ENCODE peak calls at places on chromosomes 2 and 18, in six cellular contexts. One of them, this sample, is unnamed.

GRCh38 chr2:199325881-199326280 is 131.9 kb downstream of the SATB2 start:
- DNase-seq in H9: no peak
- DNase-seq in NCI-H2029 treated with DMSO at 0.1 percent for 48 hours: no peak
- DNase-seq in activated CD8-positive, alpha-beta memory T cell treated with anti-CD3 and anti-CD28 coated beads, Interleukin-2, amount 10 ng/mL, durations not matched to agents 7 days and 5 days: no peak
- DNase-seq in mesendoderm: no peak
- DNase-seq in body of pancreas: no peak
- DNase-seq in this sample: no peak

GRCh38 chr2:214782671-214783070 is 26.8 kb downstream of the BARD1 start:
- DNase-seq in H9: no peak
- DNase-seq in NCI-H2029 treated with DMSO at 0.1 percent for 48 hours: no peak
- DNase-seq in activated CD8-positive, alpha-beta memory T cell treated with anti-CD3 and anti-CD28 coated beads, Interleukin-2, amount 10 ng/mL, durations not matched to agents 7 days and 5 days: no peak
- DNase-seq in mesendoderm: no peak
- DNase-seq in body of pancreas: no peak
- DNase-seq in this sample: no peak

GRCh38 chr2:234304945-234305344 is 191.9 kb downstream of the ARL4C start:
- DNase-seq in H9: peak; percentile 66
- DNase-seq in NCI-H2029 treated with DMSO at 0.1 percent for 48 hours: no peak
- DNase-seq in activated CD8-positive, alpha-beta memory T cell treated with anti-CD3 and anti-CD28 coated beads, Interleukin-2, amount 10 ng/mL, durations not matched to agents 7 days and 5 days: no peak
- DNase-seq in mesendoderm: peak; percentile 92
- DNase-seq in body of pancreas: no peak
- DNase-seq in this sample: no peak

GRCh38 chr2:14881663-14882327 is 249.3 kb downstream of the LRATD1 start:
- DNase-seq in H9: no peak
- DNase-seq in NCI-H2029 treated with DMSO at 0.1 percent for 48 hours: no peak
- DNase-seq in activated CD8-positive, alpha-beta memory T cell treated with anti-CD3 and anti-CD28 coated beads, Interleukin-2, amount 10 ng/mL, durations not matched to agents 7 days and 5 days: no peak
- DNase-seq in mesendoderm: no peak
- DNase-seq in body of pancreas: no peak
- DNase-seq in this sample: no peak

GRCh38 chr18:26487437-26487836 is 60.9 kb downstream of the KCTD1 start:
- DNase-seq in H9: no peak
- DNase-seq in NCI-H2029 treated with DMSO at 0.1 percent for 48 hours: no peak
- DNase-seq in activated CD8-positive, alpha-beta memory T cell treated with anti-CD3 and anti-CD28 coated beads, Interleukin-2, amount 10 ng/mL, durations not matched to agents 7 days and 5 days: no peak
- DNase-seq in mesendoderm: no peak
- DNase-seq in body of pancreas: no peak
- DNase-seq in this sample: no peak

GRCh38 chr2:94861308-94862152 is 9.7 kb upstream of the TEKT4 start:
- DNase-seq in H9: peak; percentile 20
- DNase-seq in NCI-H2029 treated with DMSO at 0.1 percent for 48 hours: no peak
- DNase-seq in activated CD8-positive, alpha-beta memory T cell treated with anti-CD3 and anti-CD28 coated beads, Interleukin-2, amount 10 ng/mL, durations not matched to agents 7 days and 5 days: no peak
- DNase-seq in mesendoderm: peak; percentile 26
- DNase-seq in body of pancreas: peak; percentile 11
- DNase-seq in this sample: no peak

GRCh38 chr2:54148391-54148790 is 33.0 kb downstream of the ACYP2 start:
- DNase-seq in H9: no peak
- DNase-seq in NCI-H2029 treated with DMSO at 0.1 percent for 48 hours: no peak
- DNase-seq in activated CD8-positive, alpha-beta memory T cell treated with anti-CD3 and anti-CD28 coated beads, Interleukin-2, amount 10 ng/mL, durations not matched to agents 7 days and 5 days: no peak
- DNase-seq in mesendoderm: no peak
- DNase-seq in body of pancreas: no peak
- DNase-seq in this sample: no peak

GRCh38 chr2:70956141-70956540 is 20.4 kb downstream of the ATP6V1B1 start:
- DNase-seq in H9: no peak
- DNase-seq in NCI-H2029 treated with DMSO at 0.1 percent for 48 hours: no peak
- DNase-seq in activated CD8-positive, alpha-beta memory T cell treated with anti-CD3 and anti-CD28 coated beads, Interleukin-2, amount 10 ng/mL, durations not matched to agents 7 days and 5 days: no peak
- DNase-seq in mesendoderm: no peak
- DNase-seq in body of pancreas: no peak
- DNase-seq in this sample: no peak

GRCh38 chr2:165778653-165779451 is 15.2 kb downstream of the GALNT3 start:
- DNase-seq in H9: peak; percentile 43
- DNase-seq in NCI-H2029 treated with DMSO at 0.1 percent for 48 hours: no peak
- DNase-seq in activated CD8-positive, alpha-beta memory T cell treated with anti-CD3 and anti-CD28 coated beads, Interleukin-2, amount 10 ng/mL, durations not matched to agents 7 days and 5 days: no peak
- DNase-seq in mesendoderm: peak; percentile 64
- DNase-seq in body of pancreas: no peak
- DNase-seq in this sample: no peak

GRCh38 chr2:118714115-118714514 is 133.3 kb downstream of the EN1 start:
- DNase-seq in H9: no peak
- DNase-seq in NCI-H2029 treated with DMSO at 0.1 percent for 48 hours: no peak
- DNase-seq in activated CD8-positive, alpha-beta memory T cell treated with anti-CD3 and anti-CD28 coated beads, Interleukin-2, amount 10 ng/mL, durations not matched to agents 7 days and 5 days: no peak
- DNase-seq in mesendoderm: no peak
- DNase-seq in body of pancreas: no peak
- DNase-seq in this sample: no peak

GRCh38 chr2:238290079-238290478 is 1.7 kb upstream of the PER2 start:
- DNase-seq in H9: peak; percentile 67
- DNase-seq in NCI-H2029 treated with DMSO at 0.1 percent for 48 hours: peak; percentile 78
- DNase-seq in activated CD8-positive, alpha-beta memory T cell treated with anti-CD3 and anti-CD28 coated beads, Interleukin-2, amount 10 ng/mL, durations not matched to agents 7 days and 5 days: peak; percentile 47
- DNase-seq in mesendoderm: peak; percentile 88
- DNase-seq in body of pancreas: peak; percentile 80
- DNase-seq in this sample: no peak

GRCh38 chr18:50786851-50787250 is 33.0 kb downstream of the MRO start:
- DNase-seq in H9: no peak
- DNase-seq in NCI-H2029 treated with DMSO at 0.1 percent for 48 hours: no peak
- DNase-seq in activated CD8-positive, alpha-beta memory T cell treated with anti-CD3 and anti-CD28 coated beads, Interleukin-2, amount 10 ng/mL, durations not matched to agents 7 days and 5 days: no peak
- DNase-seq in mesendoderm: peak; percentile 63
- DNase-seq in body of pancreas: no peak
- DNase-seq in this sample: no peak

GRCh38 chr18:23437357-23438045 is 15.6 kb upstream of the RIOK3 start:
- DNase-seq in H9: peak; percentile 84
- DNase-seq in NCI-H2029 treated with DMSO at 0.1 percent for 48 hours: no peak
- DNase-seq in activated CD8-positive, alpha-beta memory T cell treated with anti-CD3 and anti-CD28 coated beads, Interleukin-2, amount 10 ng/mL, durations not matched to agents 7 days and 5 days: peak; percentile 88
- DNase-seq in mesendoderm: peak; percentile 86
- DNase-seq in body of pancreas: peak; percentile 76
- DNase-seq in this sample: peak; percentile 82

GRCh38 chr2:144350151-144350802 is 169.6 kb downstream of the ZEB2 start:
- DNase-seq in H9: peak; percentile 62
- DNase-seq in NCI-H2029 treated with DMSO at 0.1 percent for 48 hours: no peak
- DNase-seq in activated CD8-positive, alpha-beta memory T cell treated with anti-CD3 and anti-CD28 coated beads, Interleukin-2, amount 10 ng/mL, durations not matched to agents 7 days and 5 days: no peak
- DNase-seq in mesendoderm: peak; percentile 96
- DNase-seq in body of pancreas: no peak
- DNase-seq in this sample: no peak

GRCh38 chr18:75204262-75204977 is 4.5 kb downstream of the PTGR3 start:
- DNase-seq in H9: peak; percentile 49
- DNase-seq in NCI-H2029 treated with DMSO at 0.1 percent for 48 hours: no peak
- DNase-seq in activated CD8-positive, alpha-beta memory T cell treated with anti-CD3 and anti-CD28 coated beads, Interleukin-2, amount 10 ng/mL, durations not matched to agents 7 days and 5 days: no peak
- DNase-seq in mesendoderm: peak; percentile 48
- DNase-seq in body of pancreas: no peak
- DNase-seq in this sample: no peak

GRCh38 chr2:157413342-157414035 is 30.4 kb downstream of the CYTIP start:
- DNase-seq in H9: no peak
- DNase-seq in NCI-H2029 treated with DMSO at 0.1 percent for 48 hours: no peak
- DNase-seq in activated CD8-positive, alpha-beta memory T cell treated with anti-CD3 and anti-CD28 coated beads, Interleukin-2, amount 10 ng/mL, durations not matched to agents 7 days and 5 days: peak; percentile 79
- DNase-seq in mesendoderm: no peak
- DNase-seq in body of pancreas: no peak
- DNase-seq in this sample: peak; percentile 69